ENCODE peak calls at places on chromosomes 12 and 14, in six cellular contexts. V is IMR-90, E is A549, O is HepG2, X is HEK293T, Q is GM12878. P is an unnamed sample.
A peak's percentile ranks its signal among the peaks of the same experiment; 100 is the strongest.

GRCh38 chr14:64723691-64724577 is 19.7 kb downstream of the PLEKHG3 start:
- DNase-seq in O (no peak), Q (no peak), E (no peak), X (peak; percentile 25), V (no peak), P (no peak)

GRCh38 chr12:10722502-10722904 is 620 bp downstream of the YBX3 start:
- DNase-seq in E (peak; percentile 21), X (peak; percentile 35), O (peak; percentile 19), V (peak; percentile 65), Q (no peak), P (peak; percentile 43)

GRCh38 chr12:114668151-114668891 is 15.7 kb downstream of the TBX3 start:
- DNase-seq in E (peak; percentile 94), O (peak; percentile 93), Q (no peak), X (peak; percentile 78), V (peak; percentile 84), P (peak; percentile 75)

GRCh38 chr12:98002887-98003493 is 512.4 kb upstream of the TMPO start:
- DNase-seq in Q (no peak), E (peak; percentile 26), O (peak; percentile 36), X (peak; percentile 47), V (peak; percentile 1), P (peak; percentile 20)

GRCh38 chr14:104119700-104120251 is 18.6 kb upstream of the KIF26A start:
- DNase-seq in X (no peak), O (no peak), Q (no peak), E (no peak), V (no peak), P (no peak)

GRCh38 chr12:1293901-1294300 is 300.5 kb downstream of the FBXL14 start:
- DNase-seq in Q (no peak), O (no peak), E (no peak), V (no peak), X (no peak), P (no peak)

GRCh38 chr14:76514599-76514998 is 138.7 kb downstream of the ESRRB start:
- DNase-seq in E (peak; percentile 63), V (peak; percentile 2), Q (no peak), O (peak; percentile 58), X (peak; percentile 67), P (peak; percentile 43)

GRCh38 chr12:10607885-10608458 is 5.4 kb downstream of the MAGOHB start:
- DNase-seq in E (no peak), O (no peak), V (peak; percentile 15), X (peak; percentile 20), Q (no peak), P (no peak)

GRCh38 chr12:19423531-19423930 is 15.8 kb upstream of the AEBP2 start:
- DNase-seq in V (no peak), E (no peak), Q (no peak), X (no peak), O (no peak), P (no peak)

GRCh38 chr12:79424109-79424721 is 266.5 kb downstream of the PAWR start:
- DNase-seq in E (peak; percentile 55), V (peak; percentile 95), X (no peak), Q (no peak), O (peak; percentile 91), P (no peak)

GRCh38 chr14:56592746-56593544 is 13.3 kb downstream of the TMEM260 start:
- DNase-seq in Q (no peak), X (no peak), E (no peak), O (peak; percentile 17), V (no peak), P (no peak)

GRCh38 chr14:91636604-91637003 is 95.3 kb downstream of the CATSPERB start:
- DNase-seq in V (no peak), E (no peak), O (no peak), Q (no peak), X (no peak), P (no peak)

GRCh38 chr14:77276959-77277358 is 6.0 kb upstream of the NGB start:
- DNase-seq in Q (no peak), E (no peak), X (no peak), V (no peak), O (no peak), P (no peak)

GRCh38 chr14:71538949-71539659 is 393.1 kb upstream of the RGS6 start:
- DNase-seq in X (no peak), Q (no peak), E (no peak), V (peak; percentile 12), O (no peak), P (no peak)

DNA sequence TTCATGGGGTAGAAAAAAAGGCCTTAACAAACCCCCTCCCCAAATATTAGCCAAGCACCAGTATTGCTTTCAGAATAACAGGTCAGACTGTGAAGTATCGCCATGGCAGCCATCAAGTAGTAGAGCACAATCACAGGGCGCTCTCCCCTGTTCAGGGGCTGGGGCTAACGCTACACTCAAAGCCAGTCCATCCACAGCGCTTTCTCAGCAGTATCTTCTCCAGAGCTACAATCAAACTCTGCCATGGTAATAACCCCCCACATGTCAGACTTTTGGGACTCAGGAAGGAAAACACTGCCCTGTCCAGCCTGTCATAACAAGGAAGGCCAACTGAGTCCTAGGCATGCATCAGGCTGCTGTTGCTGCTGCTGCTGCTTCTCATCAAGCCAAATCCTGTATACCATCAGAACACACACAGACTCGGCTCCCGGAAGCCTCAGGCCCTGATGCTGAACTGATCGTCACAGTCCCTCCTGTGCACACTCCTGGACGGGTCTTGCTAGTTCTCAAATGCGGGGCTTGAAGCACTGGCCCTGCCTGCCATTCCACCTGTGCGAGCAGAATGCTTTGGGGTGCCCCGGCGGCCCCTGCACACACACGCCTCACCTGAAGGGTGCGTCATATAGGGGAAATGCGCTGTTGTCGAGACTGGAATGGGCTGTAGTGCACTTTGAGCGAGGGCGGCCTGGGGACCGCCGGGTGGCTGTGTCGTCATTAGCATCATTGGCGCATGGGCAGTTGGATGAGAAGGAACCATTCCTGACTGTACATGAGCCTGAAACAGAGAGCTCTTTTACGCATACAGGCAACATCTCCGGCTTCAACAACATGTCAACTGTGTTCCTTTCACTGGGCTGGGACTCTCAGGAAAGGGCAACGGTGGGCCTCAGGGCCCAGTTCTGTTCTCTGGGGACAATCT is 47.6 kb downstream of the SH2B3 start:
- DNase-seq in E (no peak), X (no peak), V (no peak), Q (no peak), O (no peak), P (no peak)
- TF ChIP-seq BHLHE40 in E (no peak), X (no peak), V (no peak), Q (no peak), O (no peak), P (no peak)

GRCh38 chr12:124605150-124605549 is 37.7 kb upstream of the NCOR2 start:
- DNase-seq in X (no peak), V (no peak), O (no peak), Q (no peak), E (no peak), P (peak; percentile 77)

GRCh38 chr12:124603910-124604775 is 36.7 kb upstream of the NCOR2 start:
- DNase-seq in E (no peak), O (no peak), V (no peak), X (no peak), Q (no peak), P (no peak)

GRCh38 chr12:124608451-124608870 is 41.0 kb upstream of the NCOR2 start:
- DNase-seq in X (no peak), O (no peak), E (no peak), Q (no peak), V (no peak), P (no peak)

GRCh38 chr12:124607681-124608425 is 40.4 kb upstream of the NCOR2 start:
- DNase-seq in E (no peak), Q (no peak), X (no peak), V (no peak), O (no peak), P (no peak)

DNA sequence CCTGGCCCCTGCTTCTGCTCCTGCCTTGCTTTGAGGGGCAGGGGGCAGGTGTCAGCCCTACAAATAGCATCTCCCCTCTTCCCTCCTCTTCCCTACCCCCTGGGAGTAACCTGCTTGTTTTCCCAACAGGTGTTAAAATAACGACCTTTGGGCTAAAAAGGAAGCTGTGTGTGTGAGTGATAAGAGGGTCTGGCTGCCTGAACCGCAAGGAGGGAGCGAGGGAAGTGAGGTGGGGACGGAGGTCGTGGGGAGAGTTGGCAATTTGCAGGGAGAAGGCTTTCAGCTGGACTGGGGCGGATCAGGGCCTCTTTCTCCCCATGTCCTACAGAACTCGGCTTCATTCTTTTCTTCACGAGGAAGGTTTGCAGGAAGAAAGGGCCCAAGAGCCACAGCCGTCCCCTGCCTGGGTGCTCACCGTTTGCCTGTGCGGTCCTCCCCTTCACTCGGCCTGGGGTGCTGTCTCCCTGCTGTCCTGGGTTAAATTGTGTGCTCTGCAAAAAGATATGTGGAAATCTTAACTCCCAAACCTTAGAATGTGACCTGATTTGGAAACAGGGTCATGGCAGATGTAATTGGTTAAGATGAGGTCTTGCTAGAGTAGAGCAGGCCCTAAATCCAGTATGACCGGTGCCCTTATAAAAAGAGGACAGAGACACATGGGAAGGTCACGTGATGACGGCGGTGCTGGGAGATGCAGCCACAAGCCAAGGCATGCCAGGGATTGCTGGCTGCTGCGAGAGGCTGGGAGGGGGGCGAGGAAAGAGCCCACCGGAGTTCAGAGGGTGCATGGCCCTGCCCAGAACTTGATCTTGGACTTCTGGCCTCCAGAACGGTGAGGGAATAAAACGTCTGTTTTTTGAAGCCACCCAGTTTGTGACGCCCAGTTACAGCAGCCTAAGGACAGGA is 38.7 kb upstream of the NCOR2 start:
- DNase-seq in O (no peak), V (no peak), E (no peak), X (no peak), Q (no peak), P (peak; percentile 70)
- TF ChIP-seq BHLHE40 in O (no peak), V (no peak), E (no peak), X (no peak), Q (no peak), P (peak; percentile 9)

GRCh38 chr12:93299262-93299846 is 78.4 kb upstream of the NUDT4 start:
- DNase-seq in V (no peak), Q (no peak), O (no peak), E (no peak), X (no peak), P (no peak)
- TF ChIP-seq BHLHE40 in V (no peak), Q (no peak), O (no peak), E (no peak), X (no peak), P (no peak)

GRCh38 chr14:96902004-96902403 is 104.8 kb downstream of the VRK1 start:
- DNase-seq in X (no peak), E (no peak), Q (no peak), V (no peak), O (no peak), P (no peak)

GRCh38 chr14:96904201-96904600 is 107.0 kb downstream of the VRK1 start:
- DNase-seq in X (no peak), V (peak; percentile 41), E (no peak), Q (no peak), O (no peak), P (no peak)

GRCh38 chr14:96903444-96904023 is 106.4 kb downstream of the VRK1 start:
- DNase-seq in E (no peak), V (no peak), X (no peak), O (no peak), Q (no peak), P (no peak)

GRCh38 chr14:96905065-96905464 is 107.9 kb downstream of the VRK1 start:
- DNase-seq in E (no peak), O (no peak), V (no peak), X (no peak), Q (no peak), P (no peak)

GRCh38 chr14:96901227-96901626 is 104.0 kb downstream of the VRK1 start:
- DNase-seq in E (no peak), Q (peak; percentile 28), O (no peak), V (no peak), X (no peak), P (no peak)
- TF ChIP-seq BHLHE40 in E (no peak), Q (no peak), O (no peak), V (no peak), X (no peak), P (no peak)

GRCh38 chr14:41749425-41749824 is 142.7 kb downstream of the LRFN5 start:
- DNase-seq in Q (no peak), E (no peak), V (no peak), O (peak; percentile 23), X (no peak), P (no peak)
- TF ChIP-seq BHLHE40 in Q (no peak), E (no peak), V (no peak), O (no peak), X (no peak), P (no peak)

P was measured in K562.